ENCODE peak calls at places on chromosomes 1 and 21, in five cellular contexts. One of them, this sample, is unnamed.

GRCh38 chr1:95778217-95778616 is 544.2 kb downstream of the RWDD3 start:
- DNase-seq in tibial nerve: no peak
- DNase-seq in H9: no peak
- DNase-seq in right cardiac atrium: no peak
- DNase-seq in AG04450: no peak
- DNase-seq in this sample: no peak

GRCh38 chr1:4830756-4831155 is 176.3 kb downstream of the AJAP1 start:
- DNase-seq in tibial nerve: no peak
- DNase-seq in AG04450: no peak
- DNase-seq in right cardiac atrium: no peak
- DNase-seq in H9: no peak
- DNase-seq in this sample: no peak

GRCh38 chr1:6599141-6599975 is 3.3 kb downstream of the KLHL21 start:
- DNase-seq in AG04450: no peak
- DNase-seq in tibial nerve: no peak
- DNase-seq in H9: no peak
- DNase-seq in right cardiac atrium: peak; percentile 70
- DNase-seq in this sample: peak; percentile 38

GRCh38 chr1:214854126-214854875 is 228.2 kb upstream of the KCNK2 start:
- DNase-seq in tibial nerve: no peak
- DNase-seq in AG04450: no peak
- DNase-seq in H9: no peak
- DNase-seq in right cardiac atrium: no peak
- DNase-seq in this sample: no peak

GRCh38 chr1:205491794-205492193 is 12.7 kb upstream of the CDK18 start:
- DNase-seq in H9: no peak
- DNase-seq in right cardiac atrium: no peak
- DNase-seq in tibial nerve: no peak
- DNase-seq in AG04450: no peak
- DNase-seq in this sample: no peak

GRCh38 chr1:101051688-101052638 is 26.4 kb upstream of the DPH5 start:
- DNase-seq in tibial nerve: no peak
- DNase-seq in right cardiac atrium: no peak
- DNase-seq in AG04450: no peak
- DNase-seq in H9: no peak
- DNase-seq in this sample: no peak

GRCh38 chr1:68525781-68526180 is 28.9 kb upstream of the DEPDC1 start:
- DNase-seq in H9: no peak
- DNase-seq in right cardiac atrium: no peak
- DNase-seq in AG04450: no peak
- DNase-seq in tibial nerve: no peak
- DNase-seq in this sample: no peak

GRCh38 chr1:247445775-247446364 is 12.0 kb downstream of the OR2B11 start:
- DNase-seq in right cardiac atrium: no peak
- DNase-seq in tibial nerve: no peak
- DNase-seq in AG04450: no peak
- DNase-seq in H9: no peak
- DNase-seq in this sample: no peak

GRCh38 chr1:56831874-56832693 is 12.9 kb upstream of the FYB2 start:
- DNase-seq in right cardiac atrium: peak; percentile 61
- DNase-seq in H9: peak; percentile 64
- DNase-seq in tibial nerve: no peak
- DNase-seq in AG04450: peak; percentile 91
- DNase-seq in this sample: peak; percentile 3

GRCh38 chr1:25502957-25503356 is 40.4 kb upstream of the LDLRAP1 start:
- DNase-seq in H9: no peak
- DNase-seq in tibial nerve: no peak
- DNase-seq in right cardiac atrium: no peak
- DNase-seq in AG04450: peak; percentile 38
- DNase-seq in this sample: no peak

GRCh38 chr1:247415423-247416361 is at the start of gene NLRP3:
- DNase-seq in right cardiac atrium: peak; percentile 54
- DNase-seq in AG04450: no peak
- DNase-seq in tibial nerve: no peak
- DNase-seq in H9: peak; percentile 41
- DNase-seq in this sample: no peak

GRCh38 chr1:156618853-156619581 is at the start of gene HAPLN2:
- DNase-seq in right cardiac atrium: no peak
- DNase-seq in H9: peak; percentile 80
- DNase-seq in tibial nerve: no peak
- DNase-seq in AG04450: no peak
- DNase-seq in this sample: peak; percentile 58

GRCh38 chr1:13754510-13755103 is 54.6 kb downstream of the PRDM2 start:
- DNase-seq in right cardiac atrium: no peak
- DNase-seq in tibial nerve: no peak
- DNase-seq in AG04450: no peak
- DNase-seq in H9: no peak
- DNase-seq in this sample: no peak

GRCh38 chr1:97093742-97094141 is 372.2 kb downstream of the PTBP2 start:
- DNase-seq in tibial nerve: no peak
- DNase-seq in AG04450: peak; percentile 61
- DNase-seq in right cardiac atrium: no peak
- DNase-seq in H9: no peak
- DNase-seq in this sample: no peak

GRCh38 chr1:209585672-209586071 is 2.2 kb downstream of the CAMK1G start:
- DNase-seq in tibial nerve: no peak
- DNase-seq in H9: peak; percentile 47
- DNase-seq in AG04450: no peak
- DNase-seq in right cardiac atrium: peak; percentile 86
- DNase-seq in this sample: peak; percentile 67

GRCh38 chr21:45468051-45468970 is 63.3 kb downstream of the COL18A1 start:
- DNase-seq in H9: no peak
- DNase-seq in tibial nerve: no peak
- DNase-seq in AG04450: no peak
- DNase-seq in right cardiac atrium: peak; percentile 56
- DNase-seq in this sample: no peak

GRCh38 chr21:45467221-45467779 is 62.3 kb downstream of the COL18A1 start:
- DNase-seq in tibial nerve: no peak
- DNase-seq in H9: no peak
- DNase-seq in AG04450: no peak
- DNase-seq in right cardiac atrium: peak; percentile 53
- DNase-seq in this sample: no peak

GRCh38 chr21:45469273-45470086 is 64.5 kb downstream of the COL18A1 start:
- DNase-seq in right cardiac atrium: peak; percentile 67
- DNase-seq in tibial nerve: peak; percentile 56
- DNase-seq in AG04450: no peak
- DNase-seq in H9: no peak
- DNase-seq in this sample: peak; percentile 50

GRCh38 chr21:45470087-45470515 is 65.1 kb downstream of the COL18A1 start:
- DNase-seq in right cardiac atrium: peak; percentile 29
- DNase-seq in AG04450: no peak
- DNase-seq in tibial nerve: no peak
- DNase-seq in H9: no peak
- DNase-seq in this sample: no peak

GRCh38 chr21:45468971-45469272 is 64.0 kb downstream of the COL18A1 start:
- DNase-seq in tibial nerve: no peak
- DNase-seq in right cardiac atrium: no peak
- DNase-seq in AG04450: no peak
- DNase-seq in H9: no peak
- DNase-seq in this sample: no peak
- H3K27ac ChIP-seq in tibial nerve: no peak overlapping the region
- H3K27ac ChIP-seq in right cardiac atrium: no peak overlapping the region
- H3K27ac ChIP-seq in AG04450: no peak overlapping the region
- H3K27ac ChIP-seq in H9: no peak overlapping the region
- H3K27ac ChIP-seq in this sample: no peak overlapping the region

GRCh38 chr1:19007491-19008441 is 51.3 kb upstream of the IFFO2 start:
- DNase-seq in right cardiac atrium: no peak
- DNase-seq in AG04450: no peak
- DNase-seq in H9: no peak
- DNase-seq in tibial nerve: no peak
- DNase-seq in this sample: no peak

GRCh38 chr1:19009126-19009881 is 52.8 kb upstream of the IFFO2 start:
- DNase-seq in right cardiac atrium: no peak
- DNase-seq in H9: no peak
- DNase-seq in tibial nerve: no peak
- DNase-seq in AG04450: no peak
- DNase-seq in this sample: no peak

GRCh38 chr1:19009882-19010321 is 53.4 kb upstream of the IFFO2 start:
- DNase-seq in AG04450: peak; percentile 55
- DNase-seq in right cardiac atrium: no peak
- DNase-seq in tibial nerve: no peak
- DNase-seq in H9: peak; percentile 83
- DNase-seq in this sample: no peak

GRCh38 chr1:19006000-19006399 is 49.5 kb upstream of the IFFO2 start:
- DNase-seq in tibial nerve: no peak
- DNase-seq in AG04450: no peak
- DNase-seq in right cardiac atrium: no peak
- DNase-seq in H9: peak; percentile 67
- DNase-seq in this sample: no peak

GRCh38 chr1:19006837-19007271 is 50.4 kb upstream of the IFFO2 start:
- DNase-seq in H9: no peak
- DNase-seq in AG04450: no peak
- DNase-seq in tibial nerve: no peak
- DNase-seq in right cardiac atrium: no peak
- DNase-seq in this sample: no peak
- H3K27ac ChIP-seq in H9: no peak overlapping the region
- H3K27ac ChIP-seq in AG04450: no peak overlapping the region
- H3K27ac ChIP-seq in tibial nerve: no peak overlapping the region
- H3K27ac ChIP-seq in right cardiac atrium: no peak overlapping the region
- H3K27ac ChIP-seq in this sample: no peak overlapping the region

GRCh38 chr1:18411820-18412641 is 68.7 kb upstream of the KLHDC7A start:
- DNase-seq in tibial nerve: no peak
- DNase-seq in right cardiac atrium: no peak
- DNase-seq in AG04450: no peak
- DNase-seq in H9: no peak
- DNase-seq in this sample: no peak

GRCh38 chr1:18408656-18409370 is 71.9 kb upstream of the KLHDC7A start:
- DNase-seq in tibial nerve: no peak
- DNase-seq in AG04450: no peak
- DNase-seq in right cardiac atrium: no peak
- DNase-seq in H9: no peak
- DNase-seq in this sample: no peak

GRCh38 chr1:18410407-18410806 is 70.3 kb upstream of the KLHDC7A start:
- DNase-seq in tibial nerve: no peak
- DNase-seq in H9: peak; percentile 58
- DNase-seq in right cardiac atrium: no peak
- DNase-seq in AG04450: no peak
- DNase-seq in this sample: no peak

GRCh38 chr1:18411321-18411720 is 69.4 kb upstream of the KLHDC7A start:
- DNase-seq in right cardiac atrium: no peak
- DNase-seq in tibial nerve: no peak
- DNase-seq in AG04450: no peak
- DNase-seq in H9: no peak
- DNase-seq in this sample: no peak

GRCh38 chr1:18409609-18410237 is 71.0 kb upstream of the KLHDC7A start:
- DNase-seq in right cardiac atrium: no peak
- DNase-seq in H9: no peak
- DNase-seq in tibial nerve: no peak
- DNase-seq in AG04450: no peak
- DNase-seq in this sample: no peak
- H3K27ac ChIP-seq in right cardiac atrium: no peak overlapping the region
- H3K27ac ChIP-seq in H9: no peak overlapping the region
- H3K27ac ChIP-seq in tibial nerve: no peak overlapping the region
- H3K27ac ChIP-seq in AG04450: no peak overlapping the region
- H3K27ac ChIP-seq in this sample: no peak overlapping the region

GRCh38 chr1:8024329-8024728 is 1.8 kb downstream of the ERRFI1 start:
- DNase-seq in right cardiac atrium: no peak
- DNase-seq in tibial nerve: no peak
- DNase-seq in AG04450: no peak
- DNase-seq in H9: no peak
- DNase-seq in this sample: no peak
- H3K27ac ChIP-seq in right cardiac atrium: no peak overlapping the region
- H3K27ac ChIP-seq in tibial nerve: no peak overlapping the region
- H3K27ac ChIP-seq in AG04450: no peak overlapping the region
- H3K27ac ChIP-seq in H9: no peak overlapping the region
- H3K27ac ChIP-seq in this sample: no peak overlapping the region

DNA sequence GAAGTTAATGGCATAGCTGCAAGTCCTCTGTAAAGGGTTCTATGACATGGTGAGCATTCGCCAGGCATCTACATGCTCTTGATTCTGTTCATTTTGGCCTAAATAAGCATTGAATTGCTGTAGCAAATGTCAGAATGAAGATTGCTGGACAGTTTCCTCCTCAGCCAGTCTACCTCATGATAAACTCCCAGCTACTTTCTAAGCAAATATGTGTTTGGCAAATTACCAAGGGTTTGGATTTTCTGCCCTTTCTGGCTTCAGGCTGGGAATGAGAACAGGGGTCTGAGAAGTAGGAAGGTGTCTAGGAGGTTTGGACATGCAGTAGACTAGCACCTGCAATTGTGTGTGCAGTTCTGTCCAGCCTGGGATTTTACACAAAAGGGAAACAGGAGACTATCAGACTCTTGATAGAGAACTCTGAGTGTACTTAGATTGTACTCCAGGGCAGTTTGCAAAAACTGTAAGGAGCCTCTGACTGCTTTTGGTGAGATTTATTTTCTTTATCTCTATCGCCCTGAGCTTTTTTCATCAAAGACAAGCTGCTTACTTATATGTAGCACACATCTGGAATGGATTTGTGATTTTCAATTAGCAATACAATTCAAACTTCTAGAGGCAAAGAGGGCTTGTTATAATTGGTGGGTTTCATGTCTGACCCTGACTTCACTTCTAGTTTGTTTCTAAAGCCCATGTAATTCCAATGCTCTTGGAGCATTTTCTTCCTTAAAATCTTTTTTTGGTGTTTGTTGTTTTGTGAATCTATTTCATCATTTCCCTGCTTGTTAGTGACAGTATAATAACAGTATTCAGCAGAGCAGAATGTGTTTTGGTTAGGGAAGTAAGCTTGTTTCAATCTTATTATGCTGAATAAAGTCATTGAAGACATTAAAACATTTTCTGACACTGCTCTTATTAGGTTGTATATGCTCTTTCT is 150.8 kb downstream of the VPS13D start:
- DNase-seq in AG04450: no peak
- DNase-seq in right cardiac atrium: no peak
- DNase-seq in H9: no peak
- DNase-seq in tibial nerve: no peak
- DNase-seq in this sample: no peak
- H3K27ac ChIP-seq in AG04450: no peak overlapping the region
- H3K27ac ChIP-seq in right cardiac atrium: no peak overlapping the region
- H3K27ac ChIP-seq in H9: no peak overlapping the region
- H3K27ac ChIP-seq in tibial nerve: peak overlapping the region; percentile 6
- H3K27ac ChIP-seq in this sample: no peak overlapping the region

This sample was measured in caudate nucleus.